ENCODE peak calls at places on chromosome 19, in eight cellular contexts. J is upper lobe of right lung; U is EL; W is naive thymus-derived CD8-positive, alpha-beta T cell; Q is germinal center; A is T follicular helper cell; I is activated naive CD8-positive, alpha-beta T cell treated with anti-CD3 and anti-CD28 coated beads, Interleukin-2, amount 50 U/mL, for 24 hours; Y is stimulated activated CD4-positive, alpha-beta T cell treated with anti-CD3 and anti-CD28 coated beads, Interleukin-1b, Interleukin-23, amount 100 ng/mL, for 4 hours. L is an unnamed sample.

GRCh38 chr19:54162241-54162805 is 2.8 kb upstream of the LENG1 start:
- DNase-seq in Q (peak; percentile 91), J (peak; percentile 93), U (peak; percentile 56), A (peak; percentile 73), Y (peak; percentile 74), I (peak; percentile 82), W (peak; percentile 80), L (peak; percentile 80)

GRCh38 chr19:46697142-46697960 is 19.6 kb downstream of the PRKD2 start:
- DNase-seq in W (no peak), J (peak; percentile 97), Q (no peak), I (peak; percentile 36), Y (no peak), A (no peak), U (peak; percentile 18), L (no peak)

GRCh38 chr19:10766681-10767201 is 48.9 kb downstream of the DNM2 start:
- DNase-seq in A (no peak), Y (no peak), I (no peak), Q (no peak), U (no peak), W (no peak), J (no peak), L (no peak)

GRCh38 chr19:49020342-49020741 is 3.5 kb upstream of the LHB start:
- DNase-seq in U (no peak), W (no peak), I (no peak), Q (no peak), Y (no peak), A (no peak), J (no peak), L (no peak)

GRCh38 chr19:3285647-3286176 is 61.3 kb downstream of the CELF5 start:
- DNase-seq in W (peak; percentile 53), Q (peak; percentile 36), U (no peak), A (peak; percentile 59), J (peak; percentile 79), I (peak; percentile 69), Y (no peak), L (peak; percentile 34)

GRCh38 chr19:47284324-47284899 is 9.7 kb downstream of the INAFM1 start:
- DNase-seq in J (no peak), W (peak; percentile 66), A (peak; percentile 18), I (peak; percentile 44), Y (peak; percentile 67), U (peak; percentile 61), Q (peak; percentile 40), L (peak; percentile 67)

GRCh38 chr19:39317476-39317875 is 3.2 kb downstream of the LRFN1 start:
- DNase-seq in U (no peak), Q (no peak), A (no peak), I (no peak), W (no peak), Y (no peak), J (no peak), L (no peak)

GRCh38 chr19:54551293-54551692 is 22.3 kb upstream of the LILRA2 start:
- DNase-seq in J (no peak), Y (no peak), I (no peak), W (peak; percentile 6), U (no peak), A (no peak), Q (no peak), L (no peak)

GRCh38 chr19:7870571-7871279 is 3.5 kb downstream of the PRR36 start:
- DNase-seq in Y (no peak), W (peak; percentile 64), U (peak; percentile 60), A (peak; percentile 45), Q (peak; percentile 47), I (peak; percentile 68), J (peak; percentile 80), L (peak; percentile 56)

GRCh38 chr19:5624154-5624663 is 1.3 kb downstream of the SAFB start:
- DNase-seq in Y (no peak), W (peak; percentile 38), I (peak; percentile 27), A (no peak), Q (no peak), U (peak; percentile 46), J (peak; percentile 72), L (no peak)

GRCh38 chr19:58000677-58001076 is 1.9 kb downstream of the ZNF606 start:
- DNase-seq in W (no peak), I (no peak), A (no peak), Y (no peak), Q (no peak), J (no peak), U (no peak), L (no peak)

GRCh38 chr19:2806736-2807378 is 12.8 kb upstream of the ZNF554 start:
- DNase-seq in W (no peak), J (no peak), A (no peak), I (no peak), Q (no peak), U (no peak), Y (no peak), L (no peak)

GRCh38 chr19:571127-571974 is 1.0 kb upstream of the BSG start:
- DNase-seq in W (peak; percentile 72), I (peak; percentile 63), J (peak; percentile 73), A (peak; percentile 55), Y (no peak), Q (peak; percentile 59), U (peak; percentile 53), L (peak; percentile 73)

GRCh38 chr19:46303702-46304397 is 7.0 kb downstream of the HIF3A start:
- DNase-seq in I (peak; percentile 4), Q (no peak), Y (peak; percentile 2), U (no peak), W (no peak), J (peak; percentile 92), A (no peak), L (no peak)

GRCh38 chr19:3536429-3537100 is 2.4 kb upstream of the TEKTIP1 start:
- DNase-seq in J (no peak), Y (no peak), U (no peak), W (no peak), A (no peak), Q (no peak), I (no peak), L (no peak)

GRCh38 chr19:47036233-47036651 is 12.2 kb downstream of the TMEM160 start:
- DNase-seq in A (no peak), J (peak; percentile 80), U (no peak), Q (no peak), I (no peak), Y (no peak), W (no peak), L (no peak)

GRCh38 chr19:10654610-10655456 is 687 bp downstream of the ILF3 start:
- DNase-seq in J (peak; percentile 80), U (peak; percentile 57), Q (peak; percentile 88), A (peak; percentile 41), Y (peak; percentile 43), I (peak; percentile 73), W (no peak), L (no peak)

GRCh38 chr19:58570770-58571574 is 2.2 kb downstream of the MZF1 start:
- DNase-seq in A (no peak), Q (no peak), I (no peak), W (no peak), U (no peak), J (peak; percentile 63), Y (no peak), L (no peak)

GRCh38 chr19:42074513-42075363 is 1.2 kb upstream of the ZNF574 start:
- DNase-seq in Q (peak; percentile 41), Y (no peak), I (peak; percentile 27), U (peak; percentile 15), A (no peak), W (no peak), J (no peak), L (no peak)

GRCh38 chr19:51380379-51380778 is 7.4 kb downstream of the LIM2 start:
- DNase-seq in I (peak; percentile 7), J (no peak), Q (no peak), U (no peak), A (no peak), W (no peak), Y (no peak), L (no peak)

GRCh38 chr19:16703677-16704076 is 16.0 kb upstream of the NWD1 start:
- DNase-seq in Q (no peak), W (no peak), A (no peak), U (no peak), I (no peak), Y (no peak), J (no peak), L (no peak)

GRCh38 chr19:35484637-35485036 is 5.6 kb downstream of the KRTDAP start:
- DNase-seq in W (no peak), J (no peak), Q (peak; percentile 91), I (no peak), Y (no peak), A (no peak), U (no peak), L (no peak)

GRCh38 chr19:30036154-30037129 is 94.4 kb downstream of the URI1 start:
- DNase-seq in I (no peak), W (no peak), A (no peak), J (no peak), U (peak; percentile 62), Y (no peak), Q (no peak), L (no peak)

L was measured in naive thymus-derived CD4-positive, alpha-beta T cell.